ENCODE peak calls at places on chromosome X, in ten cellular contexts. M, W, O, F, C, X, L, D, T and G are unnamed samples.

GRCh38 chrX:12679522-12679921 is 111.7 kb upstream of the PRPS2 start:
- DNase-seq in M (no peak), T (no peak), D (no peak), F (no peak), L (no peak), C (no peak), O (no peak), X (no peak), W (no peak), G (no peak)

GRCh38 chrX:133412246-133412645 is 3.0 kb downstream of the GPC4 start:
- DNase-seq in C (no peak), O (no peak), W (no peak), T (no peak), F (peak), M (no peak), X (peak), L (no peak), D (no peak), G (no peak)

GRCh38 chrX:134911348-134911747 is 79.4 kb upstream of the SMIM10 start:
- DNase-seq in T (no peak), M (no peak), L (no peak), O (no peak), C (no peak), D (no peak), W (no peak), F (no peak), X (no peak), G (no peak)

GRCh38 chrX:109632906-109633504 is 8.0 kb upstream of the KCNE5 start:
- DNase-seq in C (no peak), O (no peak), D (peak), F (peak), T (peak), L (no peak), M (no peak), X (peak), W (no peak), G (peak)

GRCh38 chrX:115350696-115351408 is 61.3 kb downstream of the LUZP4 start:
- DNase-seq in C (no peak), M (no peak), L (no peak), W (no peak), D (peak), O (no peak), F (peak), X (no peak), T (no peak), G (no peak)

GRCh38 chrX:107704181-107704580 is 71.4 kb downstream of the TSC22D3 start:
- DNase-seq in X (peak), O (no peak), W (no peak), M (no peak), T (no peak), L (peak), C (no peak), F (no peak), D (no peak), G (no peak)

GRCh38 chrX:101287402-101287801 is 3.7 kb downstream of the TAF7L start:
- DNase-seq in C (no peak), F (peak), X (peak), W (peak), D (peak), O (peak), M (peak), L (no peak), T (peak), G (peak)

GRCh38 chrX:33138677-33139249 is 72.6 kb downstream of the DMD start:
- DNase-seq in W (no peak), X (no peak), F (no peak), O (no peak), L (no peak), D (no peak), C (no peak), T (no peak), M (no peak), G (no peak)

GRCh38 chrX:10074241-10074941 is 82.4 kb upstream of the CLCN4 start:
- DNase-seq in M (no peak), X (no peak), L (no peak), T (no peak), C (no peak), O (no peak), D (no peak), F (no peak), W (no peak), G (no peak)

GRCh38 chrX:132165651-132166050 is 37.8 kb upstream of the FRMD7 start:
- DNase-seq in D (no peak), C (no peak), W (no peak), F (no peak), X (no peak), L (no peak), O (no peak), M (no peak), T (no peak), G (no peak)

GRCh38 chrX:12970691-12971202 is 4.2 kb upstream of the TMSB4X start:
- DNase-seq in X (peak), T (no peak), F (peak), D (peak), L (peak), M (no peak), C (no peak), O (no peak), W (peak), G (peak)

GRCh38 chrX:123773258-123773978 is 40.6 kb upstream of the THOC2 start:
- DNase-seq in T (no peak), W (no peak), C (no peak), D (no peak), L (no peak), M (no peak), O (peak), X (no peak), F (no peak), G (peak)

GRCh38 chrX:17629519-17629918 is 107.8 kb upstream of the SCML1 start:
- DNase-seq in T (no peak), W (no peak), O (no peak), D (no peak), L (no peak), C (no peak), M (no peak), F (no peak), X (no peak), G (no peak)

GRCh38 chrX:147770858-147771257 is 140.9 kb upstream of the FMR1 start:
- DNase-seq in D (no peak), W (no peak), C (no peak), L (no peak), T (no peak), M (no peak), F (no peak), X (no peak), O (no peak), G (no peak)

GRCh38 chrX:107849747-107850478 is 24.2 kb downstream of the MID2 start:
- DNase-seq in T (peak), L (no peak), O (no peak), C (no peak), M (no peak), F (peak), D (no peak), W (no peak), X (no peak), G (no peak)

GRCh38 chrX:135345328-135345645 is 36.0 kb downstream of the ETDC start:
- DNase-seq in W (no peak), T (no peak), L (no peak), O (no peak), M (no peak), X (peak), F (peak), D (peak), C (no peak), G (no peak)

GRCh38 chrX:45295587-45295986 is 94.9 kb upstream of the DIPK2B start:
- DNase-seq in F (no peak), M (no peak), D (peak), T (peak), O (no peak), W (no peak), C (no peak), X (peak), L (peak), G (no peak)

GRCh38 chrX:57583477-57583876 is 8.3 kb upstream of the ZXDB start:
- DNase-seq in W (no peak), X (no peak), O (no peak), M (no peak), D (no peak), C (no peak), L (no peak), T (no peak), F (no peak), G (no peak)

GRCh38 chrX:151396042-151396826 is 772 bp upstream of the VMA21 start:
- DNase-seq in W (no peak), M (peak), X (peak), O (no peak), T (peak), D (peak), F (peak), L (peak), C (no peak), G (peak)

GRCh38 chrX:134999469-134999868 is 8.7 kb downstream of the SMIM10 start:
- DNase-seq in W (peak), O (no peak), D (peak), L (no peak), C (no peak), X (peak), F (peak), M (peak), T (peak), G (peak)

GRCh38 chrX:107565005-107565404 is 63.3 kb upstream of the PRPS1 start:
- DNase-seq in M (no peak), L (no peak), X (no peak), D (no peak), W (no peak), O (no peak), C (no peak), F (peak), T (no peak), G (no peak)

GRCh38 chrX:150575415-150575814 is 7.0 kb downstream of the MTM1 start:
- DNase-seq in T (no peak), W (no peak), L (no peak), M (no peak), O (no peak), C (peak), F (no peak), D (no peak), X (no peak), G (no peak)

GRCh38 chrX:1435241-1435900 is 17.3 kb downstream of the ASMTL start:
- DNase-seq in W (no peak), T (no peak), L (peak), O (no peak), D (no peak), X (no peak), M (no peak), F (no peak), C (no peak), G (no peak)

GRCh38 chrX:36908801-36909403 is 99.3 kb upstream of the FAM47C start:
- DNase-seq in W (no peak), M (peak), T (peak), X (peak), F (peak), O (no peak), C (no peak), D (peak), L (no peak), G (peak)

GRCh38 chrX:12794654-12795053 is 3.4 kb downstream of the PRPS2 start:
- DNase-seq in D (no peak), X (no peak), L (no peak), W (no peak), F (no peak), M (no peak), C (no peak), O (no peak), T (no peak), G (no peak)

GRCh38 chrX:56978172-56978571 is 17.2 kb downstream of the SPIN3 start:
- DNase-seq in X (peak), D (peak), L (peak), O (peak), M (peak), C (peak), W (peak), T (peak), F (peak), G (peak)

GRCh38 chrX:53456254-53456653 is 22.1 kb upstream of the HSD17B10 start:
- DNase-seq in X (no peak), M (no peak), D (no peak), O (no peak), L (no peak), T (no peak), C (no peak), F (peak), W (no peak), G (peak)

GRCh38 chrX:65990702-65991101 is 49.2 kb downstream of the VSIG4 start:
- DNase-seq in C (no peak), T (peak), M (no peak), F (no peak), L (no peak), D (no peak), W (peak), X (no peak), O (no peak), G (peak)

GRCh38 chrX:3548743-3549441 is 164.6 kb downstream of the PRKX start:
- DNase-seq in O (no peak), C (no peak), L (no peak), D (peak), W (no peak), M (no peak), T (peak), F (peak), X (peak), G (peak)

GRCh38 chrX:139204903-139205667 is 325.5 kb upstream of the F9 start:
- DNase-seq in O (peak), W (no peak), C (no peak), M (peak), D (peak), F (peak), X (peak), T (peak), L (peak), G (no peak)

GRCh38 chrX:73943900-73944581 is 359.9 kb upstream of the ZCCHC13 start:
- DNase-seq in D (peak), T (peak), X (peak), F (peak), L (peak), O (peak), W (peak), M (peak), C (peak), G (peak)